ENCODE peak calls at places on chromosomes 1 and 21, in ten cellular contexts. Q, J, A, G, F, V, H, S, K and U are unnamed samples.

GRCh38 chr1:15833069-15833679 is 14.3 kb upstream of the SPEN start:
- DNase-seq in Q (no peak), J (no peak), A (peak), G (no peak), F (no peak), V (peak), H (peak), S (peak), K (peak), U (no peak)

GRCh38 chr1:2547210-2548067 is 8.7 kb upstream of the TNFRSF14 start:
- DNase-seq in Q (no peak), J (no peak), A (no peak), G (no peak), F (peak), V (no peak), H (peak), S (peak), K (peak), U (no peak)

GRCh38 chr1:2602866-2603520 is 16.4 kb downstream of the PRXL2B start:
- DNase-seq in Q (no peak), J (no peak), A (no peak), G (no peak), F (no peak), V (no peak), H (no peak), S (no peak), K (no peak), U (peak)

GRCh38 chr1:54077359-54077758 is 24.0 kb downstream of the TCEANC2 start:
- DNase-seq in Q (no peak), J (no peak), A (no peak), G (no peak), F (no peak), V (no peak), H (no peak), S (no peak), K (no peak), U (no peak)

GRCh38 chr21:45234127-45234526 is 53.6 kb downstream of the POFUT2 start:
- DNase-seq in Q (peak), J (no peak), A (no peak), G (no peak), F (no peak), V (no peak), H (no peak), S (no peak), K (no peak), U (no peak)

GRCh38 chr21:34946385-34947121 is 102.5 kb downstream of the RUNX1 start:
- DNase-seq in Q (no peak), J (no peak), A (no peak), G (no peak), F (peak), V (no peak), H (no peak), S (no peak), K (no peak), U (no peak)

GRCh38 chr1:90122679-90123340 is 127.9 kb downstream of the ZNF326 start:
- DNase-seq in Q (no peak), J (no peak), A (no peak), G (no peak), F (no peak), V (no peak), H (no peak), S (no peak), K (no peak), U (no peak)

GRCh38 chr1:96236156-96236739 is 485.3 kb upstream of the PTBP2 start:
- DNase-seq in Q (no peak), J (no peak), A (peak), G (peak), F (peak), V (peak), H (no peak), S (peak), K (peak), U (no peak)

GRCh38 chr1:93448983-93449805 is 1.3 kb downstream of the FNBP1L start:
- DNase-seq in Q (no peak), J (no peak), A (peak), G (peak), F (no peak), V (peak), H (peak), S (peak), K (no peak), U (no peak)

GRCh38 chr1:202343652-202344349 is 2.1 kb upstream of the UBE2T start:
- DNase-seq in Q (no peak), J (no peak), A (peak), G (peak), F (peak), V (peak), H (no peak), S (peak), K (no peak), U (no peak)

GRCh38 chr1:192852001-192852400 is 43.2 kb downstream of the RGS2 start:
- DNase-seq in Q (no peak), J (no peak), A (no peak), G (no peak), F (no peak), V (no peak), H (no peak), S (peak), K (no peak), U (no peak)

GRCh38 chr1:215992620-215993019 is 425.5 kb downstream of the KCTD3 start:
- DNase-seq in Q (no peak), J (no peak), A (peak), G (peak), F (no peak), V (peak), H (no peak), S (peak), K (no peak), U (no peak)

GRCh38 chr1:228927947-228928898 is 192.9 kb downstream of the RHOU start:
- DNase-seq in Q (no peak), J (no peak), A (no peak), G (no peak), F (no peak), V (no peak), H (no peak), S (no peak), K (no peak), U (no peak)

GRCh38 chr1:214476958-214477870 is 74.2 kb downstream of the PTPN14 start:
- DNase-seq in Q (no peak), J (peak), A (peak), G (peak), F (no peak), V (peak), H (no peak), S (no peak), K (no peak), U (no peak)

GRCh38 chr1:209106237-209106741 is 477.2 kb upstream of the CAMK1G start:
- DNase-seq in Q (no peak), J (peak), A (peak), G (peak), F (no peak), V (peak), H (no peak), S (peak), K (no peak), U (no peak)

GRCh38 chr1:37797750-37798345 is 4.2 kb downstream of the MANEAL start:
- DNase-seq in Q (no peak), J (peak), A (no peak), G (peak), F (no peak), V (no peak), H (no peak), S (no peak), K (no peak), U (no peak)

GRCh38 chr1:164659621-164660414 is 100.8 kb downstream of the PBX1 start:
- DNase-seq in Q (no peak), J (no peak), A (peak), G (no peak), F (no peak), V (peak), H (no peak), S (no peak), K (no peak), U (no peak)

GRCh38 chr21:20943476-20944085 is 54.6 kb upstream of the NCAM2 start:
- DNase-seq in Q (no peak), J (no peak), A (no peak), G (no peak), F (no peak), V (no peak), H (no peak), S (no peak), K (no peak), U (no peak)

GRCh38 chr1:151282883-151283725 is 1.0 kb downstream of the ZNF687 start:
- DNase-seq in Q (peak), J (no peak), A (peak), G (peak), F (peak), V (peak), H (peak), S (peak), K (peak), U (no peak)

GRCh38 chr1:39905142-39905541 is 3.4 kb upstream of the MYCL start:
- DNase-seq in Q (no peak), J (no peak), A (no peak), G (no peak), F (no peak), V (peak), H (no peak), S (no peak), K (no peak), U (no peak)

GRCh38 chr21:41196990-41197389 is 29.0 kb downstream of the BACE2 start:
- DNase-seq in Q (no peak), J (no peak), A (no peak), G (peak), F (no peak), V (peak), H (no peak), S (no peak), K (no peak), U (no peak)

GRCh38 chr1:159914252-159915018 is 10.9 kb downstream of the TAGLN2 start:
- DNase-seq in Q (no peak), J (no peak), A (no peak), G (no peak), F (no peak), V (peak), H (no peak), S (no peak), K (no peak), U (no peak)

GRCh38 chr1:175146535-175147213 is 45.9 kb downstream of the KIAA0040 start:
- DNase-seq in Q (no peak), J (no peak), A (peak), G (peak), F (peak), V (peak), H (peak), S (peak), K (peak), U (peak)

GRCh38 chr1:23126801-23127200 is 41.9 kb downstream of the LUZP1 start:
- DNase-seq in Q (no peak), J (no peak), A (peak), G (peak), F (no peak), V (peak), H (no peak), S (no peak), K (no peak), U (no peak)

GRCh38 chr1:163166886-163167555 is 35.7 kb downstream of the RGS5 start:
- DNase-seq in Q (no peak), J (no peak), A (no peak), G (no peak), F (no peak), V (no peak), H (no peak), S (peak), K (no peak), U (no peak)

GRCh38 chr1:10181154-10181553 is 29.2 kb upstream of the KIF1B start:
- DNase-seq in Q (no peak), J (peak), A (no peak), G (no peak), F (no peak), V (no peak), H (no peak), S (no peak), K (no peak), U (no peak)

GRCh38 chr1:167991546-167991945 is 54.7 kb upstream of the MPC2 start:
- DNase-seq in Q (no peak), J (no peak), A (no peak), G (no peak), F (no peak), V (no peak), H (no peak), S (peak), K (no peak), U (no peak)

GRCh38 chr1:84299536-84300260 is 1.8 kb upstream of the SAMD13 start:
- DNase-seq in Q (no peak), J (no peak), A (no peak), G (peak), F (no peak), V (peak), H (no peak), S (peak), K (no peak), U (no peak)

GRCh38 chr1:191145834-191146233 is 668.2 kb upstream of the BRINP3 start:
- DNase-seq in Q (no peak), J (no peak), A (no peak), G (no peak), F (no peak), V (no peak), H (no peak), S (no peak), K (no peak), U (no peak)

GRCh38 chr1:217180443-217180842 is 450.4 kb downstream of the GPATCH2 start:
- DNase-seq in Q (no peak), J (no peak), A (no peak), G (no peak), F (no peak), V (no peak), H (no peak), S (no peak), K (no peak), U (no peak)

GRCh38 chr1:2946999-2947650 is 74.1 kb upstream of the ACTRT2 start:
- DNase-seq in Q (peak), J (no peak), A (no peak), G (no peak), F (no peak), V (no peak), H (no peak), S (no peak), K (no peak), U (no peak)

GRCh38 chr1:15848929-15849774 is 1.6 kb downstream of the SPEN start:
- DNase-seq in Q (no peak), J (no peak), A (peak), G (peak), F (peak), V (peak), H (peak), S (peak), K (peak), U (peak)

GRCh38 chr1:247487057-247487456 is 29.2 kb upstream of the OR2B11 start:
- DNase-seq in Q (no peak), J (no peak), A (peak), G (peak), F (peak), V (peak), H (no peak), S (peak), K (no peak), U (no peak)

GRCh38 chr1:151970641-151971040 is 23.0 kb downstream of the S100A10 start:
- DNase-seq in Q (no peak), J (no peak), A (peak), G (peak), F (no peak), V (peak), H (no peak), S (peak), K (no peak), U (no peak)

DNA sequence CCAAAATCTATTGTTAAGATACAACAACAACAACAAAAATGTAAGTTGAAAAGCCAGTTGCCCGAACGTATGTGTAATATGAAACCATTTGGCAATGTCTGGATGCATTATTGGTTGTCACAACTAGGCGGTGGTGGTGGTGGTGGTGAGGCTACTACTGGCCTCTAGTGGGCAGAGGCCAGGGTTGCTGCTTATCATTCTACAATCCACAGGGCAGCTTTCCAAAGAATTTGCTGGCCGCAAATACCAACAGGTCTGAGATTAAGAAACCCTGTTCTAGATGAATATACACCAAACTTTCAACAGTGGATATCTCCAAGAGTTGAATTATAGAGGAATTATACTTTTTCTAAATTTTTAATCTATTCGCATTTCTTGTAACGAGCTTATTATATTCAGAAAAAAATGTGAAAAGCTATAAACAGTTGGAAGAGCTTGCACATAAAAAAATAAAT is 26.8 kb upstream of the ZNF697 start:
- DNase-seq in Q (no peak), J (peak), A (peak), G (peak), F (no peak), V (peak), H (no peak), S (peak), K (no peak), U (no peak)
- TF ChIP-seq CTCF in Q (no peak), J (peak), A (peak), G (peak), F (no peak), V (peak), H (no peak), S (peak), K (no peak), U (no peak)

DNA sequence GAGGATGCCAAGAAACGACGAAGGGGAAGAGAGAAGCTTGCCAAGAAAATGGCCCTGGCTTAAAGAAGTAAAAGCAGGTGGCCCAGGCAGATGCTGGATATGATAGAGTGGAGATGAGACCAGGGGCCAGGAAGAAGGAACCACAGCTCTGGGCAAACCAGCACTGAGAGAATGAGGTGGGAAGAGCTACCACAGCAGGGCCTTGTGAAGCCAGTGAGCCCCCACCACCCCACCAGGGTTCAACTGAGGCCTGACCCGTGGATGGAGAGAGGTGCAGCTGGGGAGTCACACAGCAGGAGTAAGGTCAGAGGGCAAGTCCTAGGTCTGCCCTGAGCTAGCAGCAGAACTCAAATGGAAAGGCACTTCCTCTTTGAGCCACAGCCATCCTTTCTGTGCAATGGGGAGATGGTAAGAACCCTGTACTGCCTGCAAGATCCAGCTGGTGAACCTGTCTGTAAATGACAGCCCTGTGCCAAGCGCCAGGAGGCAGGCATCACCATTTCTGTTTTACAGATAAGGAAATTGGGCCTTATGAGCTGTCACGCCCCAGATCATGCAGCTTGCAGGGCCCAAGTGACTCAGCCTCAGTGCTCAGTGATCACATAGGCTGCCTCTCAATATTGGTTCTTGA is 8.5 kb downstream of the SH3BGRL3 start:
- DNase-seq in Q (no peak), J (no peak), A (no peak), G (no peak), F (peak), V (peak), H (peak), S (no peak), K (no peak), U (no peak)
- TF ChIP-seq CTCF in Q (no peak), J (no peak), A (no peak), G (no peak), F (no peak), V (no peak), H (no peak), S (no peak), K (no peak), U (no peak)

DNA sequence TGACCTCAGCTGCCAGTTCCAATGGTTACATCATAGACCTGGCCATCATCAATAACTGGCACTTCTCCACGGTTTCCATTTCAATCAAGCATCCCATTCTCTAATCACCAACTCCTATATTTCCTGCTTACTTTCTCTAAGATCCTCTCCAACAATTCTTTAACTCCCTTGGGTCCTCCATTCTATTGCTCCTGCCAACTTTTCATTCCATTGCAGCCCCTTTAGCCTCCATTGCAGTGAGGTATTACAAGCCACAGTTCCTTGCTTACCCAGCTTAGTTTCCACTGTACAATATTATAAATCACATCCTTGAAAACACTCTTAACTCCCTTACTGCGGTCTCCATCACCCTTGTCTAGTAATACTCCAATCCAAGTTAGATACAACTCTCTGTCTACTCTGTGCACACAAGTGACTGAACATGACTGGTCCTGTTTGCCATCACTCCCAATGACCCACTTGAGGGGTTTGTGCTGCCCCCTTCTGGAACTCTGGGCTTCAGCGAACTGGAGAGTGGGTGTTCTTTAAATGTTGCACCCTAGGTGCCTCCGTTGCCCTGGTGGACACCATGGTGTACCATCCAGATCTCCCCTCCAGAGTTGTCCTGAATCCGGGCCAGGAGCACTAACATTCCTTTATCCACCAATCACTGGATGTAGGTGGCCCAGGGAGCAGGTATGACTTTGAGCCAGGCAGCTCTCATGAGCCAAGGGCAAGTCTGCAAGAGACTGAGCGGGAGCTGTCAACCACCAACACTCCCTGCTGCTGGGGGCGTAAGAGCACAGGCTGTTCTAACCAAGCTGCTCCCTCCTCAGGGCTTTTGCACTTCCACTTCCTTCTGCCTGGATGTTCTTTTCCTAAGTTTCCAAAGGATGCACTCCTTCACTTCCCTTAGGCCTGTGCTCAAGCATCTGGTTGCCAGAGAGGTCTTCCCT is 3.7 kb upstream of the FNDC7 start:
- DNase-seq in Q (no peak), J (no peak), A (no peak), G (peak), F (peak), V (no peak), H (peak), S (peak), K (no peak), U (no peak)
- TF ChIP-seq CTCF in Q (peak), J (peak), A (no peak), G (no peak), F (peak), V (no peak), H (peak), S (peak), K (no peak), U (peak)

DNA sequence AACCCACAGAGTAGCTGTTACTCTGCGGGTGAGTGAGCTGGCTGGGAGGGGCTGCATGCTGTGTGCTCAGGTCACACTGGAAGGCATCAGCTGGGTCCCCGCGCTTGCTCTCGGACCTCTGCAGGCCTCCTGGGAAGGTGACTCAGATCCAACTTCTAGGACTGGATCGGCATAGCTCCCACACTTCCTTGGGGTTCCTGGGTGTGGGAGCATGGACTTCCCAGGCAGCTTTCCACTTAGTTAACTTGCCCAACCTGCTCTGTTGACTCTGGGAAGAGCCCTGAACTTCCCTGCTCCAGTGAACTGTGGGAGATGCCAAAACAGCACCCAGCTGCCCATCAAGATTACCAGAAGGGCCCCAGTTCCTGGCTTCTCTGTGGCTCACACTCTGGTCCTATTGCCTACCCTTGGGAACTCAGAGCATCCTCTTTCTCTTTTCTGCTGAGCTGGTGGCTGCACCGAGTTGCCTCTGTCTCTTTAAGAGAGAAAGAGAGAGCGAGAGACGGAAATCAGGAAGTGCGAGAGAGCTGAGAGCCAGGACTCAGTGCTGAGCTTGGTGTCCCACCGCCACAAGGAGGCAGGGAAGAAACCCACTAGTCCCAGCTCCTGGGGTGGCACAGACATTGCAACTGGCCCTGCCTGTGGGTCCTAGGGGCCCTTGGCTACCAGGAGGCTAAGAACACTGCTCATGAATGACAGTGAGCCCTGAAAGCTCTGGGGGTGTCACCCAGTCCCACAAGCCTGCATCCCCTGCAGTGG is at the start of gene IKBKE:
- DNase-seq in Q (no peak), J (peak), A (peak), G (peak), F (peak), V (peak), H (peak), S (peak), K (peak), U (no peak)
- TF ChIP-seq CTCF in Q (peak), J (peak), A (peak), G (peak), F (peak), V (peak), H (peak), S (peak), K (no peak), U (peak)